ENCODE peak calls at places on chromosome 13, in four cellular contexts. I is left lung, V is heart left ventricle, H is mesenchymal stem cell. B is an unnamed sample.
A peak's percentile ranks its signal among the peaks of the same experiment; 100 is the strongest.

GRCh38 chr13:94157705-94158218 is 321.7 kb downstream of the DCT start:
- DNase-seq in V (no peak), H (no peak), I (no peak), B (no peak)

GRCh38 chr13:30690282-30691188 is 44.8 kb upstream of the ALOX5AP start:
- DNase-seq in I (peak; percentile 84), H (peak; percentile 97), V (peak; percentile 81), B (no peak)

GRCh38 chr13:91426913-91427312 is 28.5 kb downstream of the GPC5 start:
- DNase-seq in I (no peak), V (no peak), H (no peak), B (no peak)

GRCh38 chr13:75195479-75196111 is 286.4 kb downstream of the TBC1D4 start:
- DNase-seq in I (no peak), V (no peak), H (no peak), B (no peak)

GRCh38 chr13:80342541-80343371 is 1.8 kb upstream of the SPRY2 start:
- DNase-seq in V (peak; percentile 87), I (peak; percentile 99), H (peak; percentile 79), B (peak; percentile 52)

GRCh38 chr13:96119921-96120320 is 30.0 kb downstream of the HS6ST3 start:
- DNase-seq in V (no peak), H (no peak), I (no peak), B (no peak)

GRCh38 chr13:77330009-77330471 is 3.1 kb upstream of the MYCBP2 start:
- DNase-seq in V (no peak), H (no peak), I (no peak), B (no peak)

GRCh38 chr13:111462221-111462764 is 141.9 kb downstream of the TEX29 start:
- DNase-seq in H (no peak), I (no peak), V (no peak), B (no peak)

GRCh38 chr13:25973576-25973975 is 78.2 kb downstream of the SHISA2 start:
- DNase-seq in H (no peak), V (no peak), I (no peak), B (no peak)

GRCh38 chr13:39776439-39776838 is 121.0 kb downstream of the COG6 start:
- DNase-seq in V (no peak), I (no peak), H (peak; percentile 92), B (no peak)

GRCh38 chr13:85140192-85140591 is 659.0 kb downstream of the SLITRK6 start:
- DNase-seq in I (no peak), H (peak; percentile 31), V (no peak), B (no peak)

DNA sequence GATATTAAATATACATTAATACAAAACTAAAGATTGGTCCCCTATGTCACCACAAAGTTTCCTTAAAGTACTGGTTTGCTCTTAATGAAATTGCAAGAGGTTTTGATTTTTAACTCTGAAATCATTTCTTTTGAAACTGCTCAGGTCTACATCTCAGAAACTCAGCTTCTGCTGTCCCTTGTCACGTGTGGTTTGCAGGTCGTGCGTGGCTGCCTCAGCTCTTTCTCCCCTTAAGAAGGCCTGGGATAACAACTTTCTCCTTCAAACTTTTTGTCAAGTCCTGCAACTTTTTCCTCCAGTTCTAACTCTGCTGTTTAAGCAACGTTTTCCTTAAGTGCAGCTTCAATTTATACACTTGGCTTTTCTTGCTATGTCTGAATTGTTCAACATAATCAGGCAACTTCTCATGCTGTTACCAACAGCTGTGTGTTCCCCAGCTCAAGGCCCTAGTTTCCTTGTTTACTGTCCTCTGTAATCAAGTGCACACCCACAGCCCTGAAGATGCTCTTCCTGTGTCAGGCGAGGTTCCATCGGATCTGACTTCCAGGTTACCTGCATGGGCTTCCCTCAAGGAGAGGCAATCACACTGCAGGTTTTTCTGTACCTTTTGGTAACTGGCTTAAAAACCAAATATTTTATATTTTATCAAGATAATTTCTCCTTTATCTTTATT is 13.5 kb downstream of the C13orf46 start:
- DNase-seq in I (no peak), H (no peak), V (peak; percentile 6), B (no peak)
- H3K9me3 ChIP-seq in I (no peaks in the 10 kb centered on the region), H (peaks cover 9% of the 10 kb centered on the region), V (no peaks in the 10 kb centered on the region), B (no peaks in the 10 kb centered on the region)

GRCh38 chr13:27789495-27790303 is 2.6 kb upstream of the GSX1 start:
- DNase-seq in V (no peak), H (no peak), I (peak; percentile 74), B (no peak)
- H3K9me3 ChIP-seq in V (no peaks in the 10 kb centered on the region), H (peaks cover 6% of the 10 kb centered on the region), I (no peaks in the 10 kb centered on the region), B (no peaks in the 10 kb centered on the region)

DNA sequence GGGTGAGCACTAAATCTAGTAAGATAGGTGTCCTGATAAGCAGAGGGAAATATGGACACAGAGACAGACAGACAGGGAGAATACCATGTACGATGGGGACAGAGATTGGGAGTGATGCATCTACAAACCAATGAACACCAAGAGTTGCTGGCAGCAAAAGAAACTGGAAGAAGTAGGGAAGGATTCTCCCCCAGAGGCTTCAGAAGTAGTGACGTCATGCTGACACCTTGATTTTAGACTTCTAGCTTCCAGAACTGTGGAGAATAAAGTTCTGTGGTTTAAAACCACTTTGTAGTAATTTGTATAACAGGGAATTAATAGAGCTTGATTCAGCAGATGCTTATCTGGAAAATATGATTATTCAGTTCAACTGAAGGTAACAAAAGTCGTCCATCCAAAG is 66.1 kb downstream of the SLC10A2 start:
- DNase-seq in H (no peak), I (no peak), V (no peak), B (no peak)
- H3K9me3 ChIP-seq in H (no peaks in the 10 kb centered on the region), I (no peaks in the 10 kb centered on the region), V (no peaks in the 10 kb centered on the region), B (no peaks in the 10 kb centered on the region)

GRCh38 chr13:63327584-63327983 is 1911.9 kb upstream of the PCDH20 start:
- DNase-seq in V (no peak), I (no peak), H (no peak), B (no peak)
- H3K9me3 ChIP-seq in V (no peaks in the 10 kb centered on the region), I (no peaks in the 10 kb centered on the region), H (no peaks in the 10 kb centered on the region), B (no peaks in the 10 kb centered on the region)

GRCh38 chr13:88617176-88617575 is 946.0 kb downstream of the SLITRK5 start:
- DNase-seq in H (peak; percentile 2), V (no peak), I (no peak), B (no peak)

GRCh38 chr13:88623150-88623549 is 952.0 kb downstream of the SLITRK5 start:
- DNase-seq in V (no peak), I (no peak), H (peak; percentile 22), B (no peak)

GRCh38 chr13:88627071-88627470 is 955.9 kb downstream of the SLITRK5 start:
- DNase-seq in H (peak; percentile 30), I (no peak), V (no peak), B (no peak)

DNA sequence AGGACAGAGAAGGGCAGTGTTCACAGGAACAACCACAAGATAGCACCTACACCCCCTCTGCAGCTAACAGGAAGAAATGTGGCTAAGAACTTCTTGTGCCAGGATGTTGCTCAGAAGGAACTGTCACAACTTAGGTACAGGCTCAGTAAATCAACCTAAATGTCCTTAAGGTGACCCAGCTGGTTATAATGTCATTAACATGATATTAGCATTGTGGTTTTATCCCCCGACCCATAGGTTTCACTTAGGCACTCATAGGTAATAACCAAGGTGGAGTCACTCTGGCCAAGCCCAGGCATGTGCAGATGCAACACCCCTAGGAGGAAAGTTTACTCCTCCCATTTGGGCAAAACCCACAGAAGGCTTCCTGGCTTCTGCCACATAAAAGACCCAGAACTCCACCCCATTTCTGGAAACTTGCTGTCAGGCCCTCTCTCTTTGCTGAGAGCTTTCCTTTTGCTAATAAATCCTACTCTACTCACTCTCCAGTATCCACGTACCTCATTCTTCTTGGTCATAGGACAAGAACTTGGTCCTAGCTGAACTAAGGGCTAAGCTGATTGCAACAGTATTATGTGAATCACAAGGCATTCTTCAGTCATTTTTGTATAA is 951.3 kb downstream of the SLITRK5 start:
- DNase-seq in I (no peak), V (no peak), H (peak; percentile 60), B (no peak)
- H3K9me3 ChIP-seq in I (no peaks in the 10 kb centered on the region), V (no peaks in the 10 kb centered on the region), H (peaks cover 29% of the 10 kb centered on the region), B (no peaks in the 10 kb centered on the region)

GRCh38 chr13:47962237-47962636 is 38.8 kb downstream of the SUCLA2 start:
- DNase-seq in V (no peak), H (no peak), I (no peak), B (no peak)
- H3K9me3 ChIP-seq in V (no peaks in the 10 kb centered on the region), H (peaks cover 19% of the 10 kb centered on the region), I (no peaks in the 10 kb centered on the region), B (peaks cover 11% of the 10 kb centered on the region)

GRCh38 chr13:19289180-19289579 is 107.6 kb upstream of the TUBA3C start:
- DNase-seq in I (no peak), V (no peak), H (no peak), B (no peak)

DNA sequence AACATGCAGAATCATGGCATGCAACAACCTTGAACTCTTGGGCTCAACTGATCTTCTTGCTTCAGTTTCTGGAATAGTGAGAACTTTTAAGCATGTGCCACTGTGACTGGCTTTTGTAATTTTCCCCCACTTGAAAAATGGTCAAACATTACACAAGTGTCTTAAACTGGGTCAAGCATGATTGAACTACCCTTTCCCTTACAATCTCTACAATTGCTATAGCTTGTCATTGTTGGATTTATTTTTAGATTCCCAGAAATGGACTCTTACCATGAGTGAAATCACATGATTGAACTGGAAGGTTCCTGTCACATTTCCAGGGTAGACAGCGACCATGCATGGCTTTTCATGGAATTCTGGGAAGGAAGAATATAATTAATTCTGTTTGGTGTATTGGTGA is 102.2 kb upstream of the TUBA3C start:
- DNase-seq in H (no peak), I (no peak), V (no peak), B (no peak)
- H3K9me3 ChIP-seq in H (peaks cover 3% of the 10 kb centered on the region), I (no peaks in the 10 kb centered on the region), V (no peaks in the 10 kb centered on the region), B (no peaks in the 10 kb centered on the region)

GRCh38 chr13:74111399-74111798 is 22.8 kb downstream of the KLF12 start:
- DNase-seq in V (no peak), I (no peak), H (no peak), B (no peak)

GRCh38 chr13:74111901-74112824 is 22.0 kb downstream of the KLF12 start:
- DNase-seq in I (no peak), V (no peak), H (no peak), B (no peak)

GRCh38 chr13:74114641-74115040 is 19.6 kb downstream of the KLF12 start:
- DNase-seq in I (no peak), H (no peak), V (no peak), B (no peak)

GRCh38 chr13:74115138-74115537 is 19.1 kb downstream of the KLF12 start:
- DNase-seq in V (no peak), I (no peak), H (peak; percentile 45), B (no peak)

GRCh38 chr13:74114202-74114601 is 20.0 kb downstream of the KLF12 start:
- DNase-seq in H (no peak), V (no peak), I (no peak), B (no peak)
- H3K9me3 ChIP-seq in H (peaks cover 9% of the 10 kb centered on the region), V (peaks cover 7% of the 10 kb centered on the region), I (no peaks in the 10 kb centered on the region), B (no peaks in the 10 kb centered on the region)

DNA sequence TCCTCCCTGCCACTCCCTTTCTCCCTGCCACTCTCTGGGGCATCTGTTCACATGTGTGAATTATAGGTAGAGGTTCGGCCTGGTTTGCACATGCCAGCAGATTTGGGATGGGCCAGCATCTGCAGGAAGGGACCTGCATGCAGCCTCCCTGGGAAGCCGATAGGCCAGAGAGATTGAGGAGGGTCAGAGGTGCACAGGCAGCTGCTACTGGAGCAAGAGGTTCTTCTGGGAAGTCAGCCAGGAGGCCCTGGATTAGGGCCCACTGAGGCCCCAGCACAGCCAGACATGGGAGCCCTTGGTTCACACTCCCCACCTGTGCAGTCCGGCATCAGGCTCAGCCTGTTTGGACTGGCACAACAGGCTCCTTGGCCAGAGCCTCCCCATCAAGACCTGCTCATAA is 12.1 kb downstream of the TUBA3C start:
- DNase-seq in V (no peak), H (no peak), I (no peak), B (no peak)
- H3K9me3 ChIP-seq in V (no peaks in the 10 kb centered on the region), H (no peaks in the 10 kb centered on the region), I (no peaks in the 10 kb centered on the region), B (no peaks in the 10 kb centered on the region)

B was measured in T-helper 17 cell.